ENCODE peak calls at places on chromosomes 3 and 15, in six cellular contexts. W is sigmoid colon, T is heart right ventricle, F is OCI-LY7, L is heart left ventricle, D is PC-3. E is an unnamed sample.

GRCh38 chr3:194023501-194024280 is 112.3 kb upstream of the HES1 start:
- DNase-seq in W (no peak), T (no peak), F (no peak), L (no peak), D (peak; percentile 25), E (peak; percentile 47)

GRCh38 chr3:115857518-115858136 is 234.3 kb downstream of the GAP43 start:
- DNase-seq in W (no peak), T (no peak), F (no peak), L (no peak), D (no peak), E (no peak)

GRCh38 chr3:69197922-69198540 is 75.6 kb upstream of the LMOD3 start:
- DNase-seq in W (no peak), T (no peak), F (no peak), L (no peak), D (no peak), E (no peak)

GRCh38 chr3:138786788-138787276 is 47.9 kb downstream of the PIK3CB start:
- DNase-seq in W (no peak), T (no peak), F (no peak), L (no peak), D (peak; percentile 25), E (no peak)

GRCh38 chr3:61582846-61583245 is 21.5 kb downstream of the PTPRG start:
- DNase-seq in W (no peak), T (no peak), F (no peak), L (no peak), D (no peak), E (no peak)

GRCh38 chr15:57878573-57878972 is 172.1 kb downstream of the POLR2M start:
- DNase-seq in W (no peak), T (no peak), F (no peak), L (no peak), D (peak; percentile 68), E (no peak)

GRCh38 chr3:109685084-109686079 is 348.0 kb upstream of the DPPA4 start:
- DNase-seq in W (peak; percentile 94), T (peak; percentile 55), F (no peak), L (peak; percentile 86), D (peak; percentile 99), E (peak; percentile 51)

GRCh38 chr3:166456291-166456690 is 619.1 kb upstream of the BCHE start:
- DNase-seq in W (no peak), T (no peak), F (no peak), L (no peak), D (peak; percentile 67), E (no peak)

GRCh38 chr15:33152502-33153109 is 41.9 kb downstream of the FMN1 start:
- DNase-seq in W (no peak), T (no peak), F (no peak), L (no peak), D (no peak), E (peak; percentile 45)

GRCh38 chr3:159877924-159878323 is 110.7 kb upstream of the IL12A start:
- DNase-seq in W (no peak), T (no peak), F (no peak), L (no peak), D (peak; percentile 55), E (no peak)

GRCh38 chr3:126019683-126020082 is 50.7 kb downstream of the ROPN1B start:
- DNase-seq in W (peak; percentile 19), T (no peak), F (no peak), L (no peak), D (no peak), E (no peak)

GRCh38 chr3:196162679-196163078 is 48.5 kb downstream of the ZDHHC19 start:
- DNase-seq in W (no peak), T (no peak), F (no peak), L (no peak), D (no peak), E (no peak)

GRCh38 chr3:123076496-123077418 is 9.9 kb downstream of the PDIA5 start:
- DNase-seq in W (peak; percentile 89), T (peak; percentile 65), F (no peak), L (peak; percentile 81), D (no peak), E (peak; percentile 95)

GRCh38 chr3:159451482-159451881 is 537.2 kb upstream of the IL12A start:
- DNase-seq in W (no peak), T (no peak), F (no peak), L (no peak), D (peak; percentile 25), E (no peak)

GRCh38 chr3:42651248-42652091 is 2.0 kb upstream of the ZBTB47 start:
- DNase-seq in W (no peak), T (no peak), F (no peak), L (no peak), D (peak; percentile 53), E (no peak)

GRCh38 chr3:13227315-13228165 is 154.3 kb upstream of the IQSEC1 start:
- DNase-seq in W (no peak), T (no peak), F (no peak), L (peak; percentile 9), D (no peak), E (no peak)

GRCh38 chr3:31246293-31247062 is 286.2 kb upstream of the STT3B start:
- DNase-seq in W (no peak), T (no peak), F (no peak), L (no peak), D (no peak), E (no peak)

GRCh38 chr15:98755138-98755537 is 106.8 kb downstream of the IGF1R start:
- DNase-seq in W (no peak), T (no peak), F (no peak), L (no peak), D (no peak), E (no peak)

GRCh38 chr3:127954642-127955041 is 39.6 kb downstream of the KBTBD12 start:
- DNase-seq in W (no peak), T (peak; percentile 50), F (no peak), L (peak; percentile 80), D (no peak), E (no peak)

GRCh38 chr3:185279582-185280138 is 25.8 kb upstream of the EHHADH start:
- DNase-seq in W (no peak), T (no peak), F (no peak), L (no peak), D (no peak), E (no peak)

GRCh38 chr3:159821148-159821547 is 167.5 kb upstream of the IL12A start:
- DNase-seq in W (no peak), T (no peak), F (no peak), L (no peak), D (no peak), E (no peak)

GRCh38 chr15:75081150-75081549 is 57.8 kb downstream of the PPCDC start:
- DNase-seq in W (peak; percentile 20), T (no peak), F (no peak), L (no peak), D (no peak), E (no peak)

GRCh38 chr3:64133991-64134390 is 91.3 kb downstream of the PRICKLE2 start:
- DNase-seq in W (no peak), T (no peak), F (no peak), L (no peak), D (no peak), E (no peak)

GRCh38 chr15:43239732-43240491 is 19.1 kb upstream of the EPB42 start:
- DNase-seq in W (no peak), T (no peak), F (no peak), L (no peak), D (peak; percentile 26), E (no peak)

GRCh38 chr3:134937256-134938023 is 142.4 kb downstream of the EPHB1 start:
- DNase-seq in W (peak; percentile 58), T (no peak), F (no peak), L (no peak), D (no peak), E (peak; percentile 9)

DNA sequence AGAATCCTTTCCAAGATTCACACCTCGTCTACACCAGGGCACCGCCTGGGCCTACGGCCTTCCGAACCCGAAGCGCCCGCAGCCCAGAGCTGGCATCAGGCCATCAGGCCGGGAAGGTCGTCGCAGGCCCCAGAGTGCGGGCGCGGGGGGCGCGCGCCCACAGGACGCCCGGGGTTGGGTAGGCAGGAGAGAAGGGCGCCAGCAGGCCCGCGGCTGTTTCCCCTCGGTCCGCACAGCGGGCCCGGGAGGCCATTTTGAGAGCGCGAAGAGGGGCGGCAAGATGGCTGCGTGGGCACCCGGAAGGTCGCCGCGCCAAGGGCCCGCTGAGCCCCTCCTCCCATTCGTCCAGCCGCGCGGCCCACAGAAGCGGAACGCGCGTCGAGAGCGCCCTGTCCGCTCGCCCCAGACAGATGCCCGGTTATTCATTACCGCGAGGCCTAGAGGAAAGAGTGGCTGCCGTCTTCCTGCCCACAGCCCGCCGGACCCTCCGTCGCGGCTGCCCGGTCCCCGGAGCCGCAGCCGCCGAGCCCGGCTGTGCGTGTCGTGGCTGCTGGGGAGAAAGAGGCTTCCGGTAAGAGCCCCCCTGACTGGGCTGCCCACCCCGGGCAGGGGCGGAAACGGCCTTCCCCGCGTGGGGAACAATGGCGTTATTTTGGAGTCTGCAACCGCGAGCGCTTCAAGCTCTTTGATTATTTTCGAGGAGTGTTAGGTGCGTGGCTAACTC is 44.2 kb upstream of the POLG start:
- DNase-seq in W (no peak), T (no peak), F (no peak), L (no peak), D (no peak), E (no peak)
- H3K4me3 ChIP-seq in W (peak overlapping the region; percentile 41), T (peak overlapping the region; percentile 55), F (no peak overlapping the region), L (peak overlapping the region; percentile 53), D (no peak overlapping the region), E (peak overlapping the region; percentile 8)

DNA sequence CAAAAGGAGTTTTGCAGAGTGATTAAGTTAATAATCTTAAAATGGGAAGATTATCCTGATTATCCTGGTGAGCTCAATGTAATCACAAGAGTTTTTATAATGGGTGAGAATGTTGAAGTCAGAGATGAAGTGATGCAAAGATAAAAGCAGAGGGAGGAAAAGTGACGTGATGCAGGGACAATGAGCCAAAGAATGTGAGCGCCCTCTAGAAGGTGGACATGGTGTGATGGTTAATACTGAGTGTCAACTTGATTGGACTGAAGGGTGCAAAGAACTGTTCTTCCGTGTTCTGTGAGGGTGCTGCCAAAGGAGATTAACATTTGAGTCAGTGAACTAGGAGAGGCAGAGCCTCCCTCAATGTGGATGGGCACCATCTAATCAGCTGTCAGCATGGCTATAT is 569.6 kb upstream of the AGTR1 start:
- DNase-seq in W (no peak), T (no peak), F (no peak), L (no peak), D (peak; percentile 3), E (no peak)
- TF ChIP-seq CTCF in W (no peak), T (no peak), F (peak; percentile 9), L (no peak), D (peak; percentile 11), E (no peak)

GRCh38 chr3:5510300-5510699 is 322.8 kb downstream of the EDEM1 start:
- DNase-seq in W (no peak), T (no peak), F (no peak), L (no peak), D (no peak), E (no peak)
- H3K9me3 ChIP-seq in W (no peaks in the 10 kb centered on the region), T (peaks cover 46% of the 10 kb centered on the region), F (no peaks in the 10 kb centered on the region), L (peaks cover 29% of the 10 kb centered on the region), D (peaks cover 10% of the 10 kb centered on the region), E (no peaks in the 10 kb centered on the region)

DNA sequence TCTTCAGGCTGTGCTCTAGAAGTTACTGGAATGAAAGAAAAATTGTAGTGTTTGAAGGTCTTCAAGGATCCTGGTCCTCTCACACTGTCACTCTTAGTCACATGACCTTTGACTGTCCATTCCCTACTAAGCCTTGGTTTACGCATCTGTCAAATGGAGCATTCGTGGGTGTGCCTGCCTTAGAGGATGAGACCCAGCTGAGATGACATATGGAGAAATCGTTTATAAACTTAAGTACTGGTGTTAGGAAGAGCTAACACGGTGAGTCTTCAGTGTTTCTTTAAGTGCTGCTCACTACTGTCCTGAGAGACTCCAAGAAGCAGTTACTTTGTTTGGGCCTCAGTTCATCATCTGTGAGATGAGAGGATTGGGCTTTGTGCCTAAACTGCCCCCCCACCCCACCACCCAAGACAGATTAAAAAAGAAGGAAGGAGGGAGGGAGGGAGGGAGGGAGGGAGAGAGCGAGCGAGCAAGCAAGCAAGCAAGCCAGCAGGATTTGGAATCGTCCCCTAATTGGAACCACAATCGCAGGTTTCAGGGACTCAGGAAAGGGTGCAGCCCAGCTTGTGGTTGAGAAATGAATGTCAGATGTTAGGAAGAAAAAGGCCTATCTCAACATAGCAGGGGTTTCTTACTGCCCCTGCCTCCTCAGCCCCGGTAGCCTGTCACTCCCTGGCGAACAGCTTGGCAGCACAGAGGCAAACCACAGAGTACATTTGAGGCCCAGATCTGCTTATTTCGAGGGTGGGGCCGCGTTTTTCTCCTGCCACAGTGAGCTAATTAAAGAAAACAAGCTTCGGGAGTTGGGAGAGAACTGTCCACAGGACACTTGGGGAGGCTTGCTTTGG is 32.7 kb downstream of the SMAD3 start:
- DNase-seq in W (peak; percentile 80), T (no peak), F (no peak), L (no peak), D (no peak), E (peak; percentile 35)
- H3K4me3 ChIP-seq in W (peak overlapping the region; percentile 3), T (no peak overlapping the region), F (peak overlapping the region; percentile 14), L (no peak overlapping the region), D (no peak overlapping the region), E (no peak overlapping the region)